ENCODE peak calls at places on chromosomes 6 and 20, in five cellular contexts. S is HCT116, Y is K562, G is HepG2, T is GM12878. M is an unnamed sample. For H3K4me1, the result is how much of the 10 kb centered on the place peaks cover.

GRCh38 chr20:51221791-51222408 is 199.0 kb upstream of the KCNG1 start:
- DNase-seq in S (peak), Y (no peak), G (no peak), T (no peak), M (no peak)

GRCh38 chr6:24689964-24690363 is 23.1 kb downstream of the ACOT13 start:
- DNase-seq in S (no peak), Y (no peak), G (no peak), T (no peak), M (no peak)

GRCh38 chr6:168540713-168541291 is 99.8 kb downstream of the SMOC2 start:
- DNase-seq in S (no peak), Y (no peak), G (no peak), T (no peak), M (peak)

GRCh38 chr20:41141153-41141815 is 3.9 kb downstream of the PLCG1 start:
- DNase-seq in S (no peak), Y (peak), G (peak), T (no peak), M (no peak)

GRCh38 chr6:41602864-41603608 is 35.2 kb upstream of the MDFI start:
- DNase-seq in S (peak), Y (peak), G (peak), T (peak), M (peak)

GRCh38 chr6:41967312-41968287 is 26.0 kb upstream of the CCND3 start:
- DNase-seq in S (peak), Y (peak), G (no peak), T (no peak), M (no peak)

GRCh38 chr6:24589334-24589733 is 56.7 kb downstream of the KIAA0319 start:
- DNase-seq in S (no peak), Y (no peak), G (no peak), T (no peak), M (no peak)

GRCh38 chr6:11848852-11849731 is 70.5 kb upstream of the ADTRP start:
- DNase-seq in S (no peak), Y (no peak), G (no peak), T (no peak), M (no peak)

GRCh38 chr20:49281059-49281912 is 3.4 kb upstream of the ZNFX1 start:
- DNase-seq in S (no peak), Y (peak), G (peak), T (no peak), M (no peak)

GRCh38 chr20:10074513-10074912 is 39.7 kb downstream of the ANKEF1 start:
- DNase-seq in S (peak), Y (no peak), G (peak), T (no peak), M (no peak)

GRCh38 chr6:63493557-63493956 is 78.7 kb upstream of the LOC128125822 start:
- DNase-seq in S (peak), Y (no peak), G (no peak), T (no peak), M (no peak)

GRCh38 chr20:63106108-63106764 is 99.5 kb upstream of the BHLHE23 start:
- DNase-seq in S (no peak), Y (no peak), G (no peak), T (no peak), M (no peak)

GRCh38 chr6:10465633-10466499 is 51.0 kb upstream of the TFAP2A start:
- DNase-seq in S (peak), Y (peak), G (peak), T (no peak), M (peak)

GRCh38 chr6:53793318-53793975 is 1.4 kb upstream of the LRRC1 start:
- DNase-seq in S (peak), Y (no peak), G (peak), T (no peak), M (no peak)

GRCh38 chr6:164108092-164108491 is 693.6 kb downstream of the QKI start:
- DNase-seq in S (no peak), Y (no peak), G (no peak), T (no peak), M (no peak)

GRCh38 chr20:50320005-50320909 is 129.6 kb downstream of the CEBPB start:
- DNase-seq in S (no peak), Y (no peak), G (no peak), T (no peak), M (no peak)

GRCh38 chr6:161261325-161261724 is 12.5 kb downstream of the AGPAT4 start:
- DNase-seq in S (no peak), Y (peak), G (no peak), T (no peak), M (no peak)

GRCh38 chr6:28772480-28773381 is 151.1 kb downstream of the TRIM27 start:
- DNase-seq in S (peak), Y (peak), G (no peak), T (no peak), M (no peak)

GRCh38 chr6:99514089-99514488 is 1.1 kb downstream of the USP45 start:
- DNase-seq in S (no peak), Y (peak), G (no peak), T (no peak), M (no peak)

GRCh38 chr6:54747955-54748354 is 98.6 kb upstream of the FAM83B start:
- DNase-seq in S (no peak), Y (no peak), G (no peak), T (no peak), M (no peak)

GRCh38 chr6:164072240-164072666 is 657.7 kb downstream of the QKI start:
- DNase-seq in S (no peak), Y (no peak), G (no peak), T (no peak), M (no peak)

GRCh38 chr20:3000852-3001523 is 42.4 kb upstream of the GNRH2 start:
- DNase-seq in S (peak), Y (peak), G (no peak), T (no peak), M (peak)

GRCh38 chr6:143838395-143838794 is 4.7 kb upstream of the LTV1 start:
- DNase-seq in S (no peak), Y (no peak), G (peak), T (no peak), M (no peak)

GRCh38 chr6:53984581-53984980 is 126.7 kb upstream of the MLIP start:
- DNase-seq in S (no peak), Y (no peak), G (no peak), T (no peak), M (no peak)

GRCh38 chr6:166525567-166525966 is 60.9 kb downstream of the RAMACL start:
- DNase-seq in S (no peak), Y (no peak), G (no peak), T (no peak), M (no peak)

GRCh38 chr6:16104624-16105023 is 24.3 kb upstream of the MYLIP start:
- DNase-seq in S (no peak), Y (no peak), G (no peak), T (no peak), M (no peak)

GRCh38 chr6:16102208-16102607 is 26.7 kb upstream of the MYLIP start:
- DNase-seq in S (no peak), Y (no peak), G (no peak), T (no peak), M (no peak)

GRCh38 chr6:16105874-16106273 is 23.0 kb upstream of the MYLIP start:
- DNase-seq in S (no peak), Y (no peak), G (no peak), T (no peak), M (no peak)

GRCh38 chr6:16105056-16105455 is 23.8 kb upstream of the MYLIP start:
- DNase-seq in S (no peak), Y (no peak), G (no peak), T (no peak), M (no peak)

GRCh38 chr6:16103708-16104107 is 25.2 kb upstream of the MYLIP start:
- DNase-seq in S (no peak), Y (no peak), G (no peak), T (no peak), M (no peak)
- H3K4me1 ChIP-seq in S (under half), Y (under half), G (under half), T (under half), M (under half)

DNA sequence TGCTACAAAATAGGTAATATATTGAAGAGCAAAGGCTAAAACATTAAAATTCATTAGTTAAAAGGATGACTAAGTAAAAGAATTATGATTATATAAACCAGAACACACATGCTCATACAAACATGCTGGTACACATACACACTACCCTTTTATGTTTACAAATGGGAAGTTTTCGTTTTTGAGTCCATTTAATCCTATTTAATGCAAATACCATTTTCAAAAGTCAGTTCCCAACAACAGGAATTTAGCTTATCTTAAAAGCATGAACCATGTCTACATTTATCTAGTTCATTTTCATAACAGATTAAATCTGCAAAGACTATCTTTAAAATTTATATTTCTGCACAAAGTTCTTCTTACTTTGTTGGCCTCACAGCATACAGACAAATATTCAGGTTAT is 42.5 kb downstream of the MAN1A1 start:
- DNase-seq in S (no peak), Y (no peak), G (no peak), T (no peak), M (no peak)
- TF ChIP-seq ZNF274 in S (no peak), Y (no peak), G (no peak), T (no peak), M (no peak)

GRCh38 chr6:109058620-109059019 is 36.0 kb downstream of the SESN1 start:
- DNase-seq in S (no peak), Y (no peak), G (no peak), T (no peak), M (no peak)

GRCh38 chr6:109055771-109056235 is 38.8 kb downstream of the SESN1 start:
- DNase-seq in S (no peak), Y (no peak), G (no peak), T (no peak), M (no peak)

GRCh38 chr6:109059148-109059547 is 35.5 kb downstream of the SESN1 start:
- DNase-seq in S (no peak), Y (no peak), G (peak), T (no peak), M (no peak)

GRCh38 chr6:109059591-109060021 is 35.0 kb downstream of the SESN1 start:
- DNase-seq in S (no peak), Y (no peak), G (no peak), T (no peak), M (no peak)

GRCh38 chr6:109056661-109057060 is 38.0 kb downstream of the SESN1 start:
- DNase-seq in S (no peak), Y (no peak), G (no peak), T (no peak), M (no peak)
- H3K4me1 ChIP-seq in S (under half), Y (under half), G (under half), T (under half), M (under half)

GRCh38 chr6:14456941-14457340 is 339.4 kb downstream of the CD83 start:
- DNase-seq in S (no peak), Y (no peak), G (no peak), T (no peak), M (no peak)

GRCh38 chr6:14455942-14456648 is 338.5 kb downstream of the CD83 start:
- DNase-seq in S (no peak), Y (no peak), G (no peak), T (no peak), M (no peak)

GRCh38 chr6:14455442-14455841 is 337.9 kb downstream of the CD83 start:
- DNase-seq in S (no peak), Y (no peak), G (no peak), T (no peak), M (no peak)

GRCh38 chr6:14459315-14459714 is 341.7 kb downstream of the CD83 start:
- DNase-seq in S (no peak), Y (no peak), G (no peak), T (no peak), M (no peak)

DNA sequence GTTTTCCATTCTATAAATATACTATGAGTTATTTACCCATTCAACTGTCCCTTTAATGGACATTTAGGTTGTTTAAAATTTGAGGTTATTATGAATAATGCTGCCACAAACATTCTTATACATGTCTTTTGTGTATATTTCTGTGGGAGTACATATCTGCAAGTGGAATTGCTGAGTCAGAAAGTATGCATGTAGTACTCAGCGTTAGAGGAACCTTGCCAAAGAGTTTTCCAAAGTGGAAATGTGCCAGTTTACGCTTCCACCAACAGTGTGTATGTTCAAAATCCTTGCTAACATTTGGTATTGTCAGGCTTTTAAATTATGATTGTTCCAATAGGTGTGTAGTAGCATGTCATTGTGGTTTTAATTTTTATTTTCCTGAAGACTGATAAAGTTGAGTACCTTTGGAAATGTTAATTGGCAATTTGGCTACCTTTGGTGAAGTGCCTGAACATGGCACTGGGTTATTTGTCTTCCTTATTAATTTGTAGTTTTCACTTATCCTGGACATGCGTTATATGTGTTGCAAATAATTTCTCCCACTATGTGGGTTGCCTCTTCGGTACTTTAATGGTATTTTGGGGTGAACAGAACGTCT is 341.2 kb downstream of the CD83 start:
- DNase-seq in S (no peak), Y (no peak), G (no peak), T (no peak), M (no peak)
- TF ChIP-seq ZNF274 in S (no peak), Y (no peak), G (no peak), T (no peak), M (no peak)